ENCODE peak calls at places on chromosomes 7 and 10, in eight cellular contexts. One of them, this sample, is unnamed.

GRCh38 chr10:1737222-1738061 is at the start of gene ADARB2:
- DNase-seq in kidney tubule cell: peak
- DNase-seq in effector memory CD8-positive, alpha-beta T cell: no peak
- DNase-seq in cardiac muscle cell: peak
- DNase-seq in stimulated activated CD4-positive, alpha-beta T cell treated with anti-CD3 and anti-CD28 coated beads, Interleukin-12 subunit alpha, Interleukin-12 subunit beta, amount 100 ng/mL, for 4 hours: peak
- DNase-seq in activated effector memory CD4-positive, alpha-beta T cell treated with Interleukin-2 at 50 U/mL for 16 hours: no peak
- DNase-seq in germinal center: no peak
- DNase-seq in activated CD4-positive, alpha-beta T cell treated with anti-CD3 and anti-CD28 coated beads for 48 hours: peak
- DNase-seq in this sample: peak

GRCh38 chr7:137097111-137097510 is 228.7 kb downstream of the CHRM2 start:
- DNase-seq in kidney tubule cell: no peak
- DNase-seq in effector memory CD8-positive, alpha-beta T cell: no peak
- DNase-seq in cardiac muscle cell: no peak
- DNase-seq in stimulated activated CD4-positive, alpha-beta T cell treated with anti-CD3 and anti-CD28 coated beads, Interleukin-12 subunit alpha, Interleukin-12 subunit beta, amount 100 ng/mL, for 4 hours: no peak
- DNase-seq in activated effector memory CD4-positive, alpha-beta T cell treated with Interleukin-2 at 50 U/mL for 16 hours: no peak
- DNase-seq in germinal center: no peak
- DNase-seq in activated CD4-positive, alpha-beta T cell treated with anti-CD3 and anti-CD28 coated beads for 48 hours: no peak
- DNase-seq in this sample: no peak

GRCh38 chr7:38600746-38601145 is 30.4 kb downstream of the AMPH start:
- DNase-seq in kidney tubule cell: peak
- DNase-seq in effector memory CD8-positive, alpha-beta T cell: no peak
- DNase-seq in cardiac muscle cell: no peak
- DNase-seq in stimulated activated CD4-positive, alpha-beta T cell treated with anti-CD3 and anti-CD28 coated beads, Interleukin-12 subunit alpha, Interleukin-12 subunit beta, amount 100 ng/mL, for 4 hours: no peak
- DNase-seq in activated effector memory CD4-positive, alpha-beta T cell treated with Interleukin-2 at 50 U/mL for 16 hours: no peak
- DNase-seq in germinal center: no peak
- DNase-seq in activated CD4-positive, alpha-beta T cell treated with anti-CD3 and anti-CD28 coated beads for 48 hours: no peak
- DNase-seq in this sample: no peak

GRCh38 chr7:89023146-89023545 is 227.6 kb upstream of the TEX47 start:
- DNase-seq in kidney tubule cell: no peak
- DNase-seq in effector memory CD8-positive, alpha-beta T cell: no peak
- DNase-seq in cardiac muscle cell: no peak
- DNase-seq in stimulated activated CD4-positive, alpha-beta T cell treated with anti-CD3 and anti-CD28 coated beads, Interleukin-12 subunit alpha, Interleukin-12 subunit beta, amount 100 ng/mL, for 4 hours: no peak
- DNase-seq in activated effector memory CD4-positive, alpha-beta T cell treated with Interleukin-2 at 50 U/mL for 16 hours: no peak
- DNase-seq in germinal center: no peak
- DNase-seq in activated CD4-positive, alpha-beta T cell treated with anti-CD3 and anti-CD28 coated beads for 48 hours: no peak
- DNase-seq in this sample: no peak

GRCh38 chr7:100053201-100053600 is 3.6 kb downstream of the ZSCAN21 start:
- DNase-seq in kidney tubule cell: peak
- DNase-seq in effector memory CD8-positive, alpha-beta T cell: no peak
- DNase-seq in cardiac muscle cell: peak
- DNase-seq in stimulated activated CD4-positive, alpha-beta T cell treated with anti-CD3 and anti-CD28 coated beads, Interleukin-12 subunit alpha, Interleukin-12 subunit beta, amount 100 ng/mL, for 4 hours: no peak
- DNase-seq in activated effector memory CD4-positive, alpha-beta T cell treated with Interleukin-2 at 50 U/mL for 16 hours: no peak
- DNase-seq in germinal center: peak
- DNase-seq in activated CD4-positive, alpha-beta T cell treated with anti-CD3 and anti-CD28 coated beads for 48 hours: peak
- DNase-seq in this sample: peak

GRCh38 chr7:3805151-3805550 is 504.1 kb downstream of the SDK1 start:
- DNase-seq in kidney tubule cell: peak
- DNase-seq in effector memory CD8-positive, alpha-beta T cell: no peak
- DNase-seq in cardiac muscle cell: no peak
- DNase-seq in stimulated activated CD4-positive, alpha-beta T cell treated with anti-CD3 and anti-CD28 coated beads, Interleukin-12 subunit alpha, Interleukin-12 subunit beta, amount 100 ng/mL, for 4 hours: no peak
- DNase-seq in activated effector memory CD4-positive, alpha-beta T cell treated with Interleukin-2 at 50 U/mL for 16 hours: no peak
- DNase-seq in germinal center: no peak
- DNase-seq in activated CD4-positive, alpha-beta T cell treated with anti-CD3 and anti-CD28 coated beads for 48 hours: no peak
- DNase-seq in this sample: no peak

GRCh38 chr7:12196386-12196785 is 14.7 kb upstream of the TMEM106B start:
- DNase-seq in kidney tubule cell: no peak
- DNase-seq in effector memory CD8-positive, alpha-beta T cell: no peak
- DNase-seq in cardiac muscle cell: no peak
- DNase-seq in stimulated activated CD4-positive, alpha-beta T cell treated with anti-CD3 and anti-CD28 coated beads, Interleukin-12 subunit alpha, Interleukin-12 subunit beta, amount 100 ng/mL, for 4 hours: no peak
- DNase-seq in activated effector memory CD4-positive, alpha-beta T cell treated with Interleukin-2 at 50 U/mL for 16 hours: no peak
- DNase-seq in germinal center: no peak
- DNase-seq in activated CD4-positive, alpha-beta T cell treated with anti-CD3 and anti-CD28 coated beads for 48 hours: no peak
- DNase-seq in this sample: no peak

GRCh38 chr10:123150229-123150985 is 2.5 kb downstream of the HMX2 start:
- DNase-seq in kidney tubule cell: no peak
- DNase-seq in effector memory CD8-positive, alpha-beta T cell: no peak
- DNase-seq in cardiac muscle cell: no peak
- DNase-seq in stimulated activated CD4-positive, alpha-beta T cell treated with anti-CD3 and anti-CD28 coated beads, Interleukin-12 subunit alpha, Interleukin-12 subunit beta, amount 100 ng/mL, for 4 hours: no peak
- DNase-seq in activated effector memory CD4-positive, alpha-beta T cell treated with Interleukin-2 at 50 U/mL for 16 hours: no peak
- DNase-seq in germinal center: no peak
- DNase-seq in activated CD4-positive, alpha-beta T cell treated with anti-CD3 and anti-CD28 coated beads for 48 hours: peak
- DNase-seq in this sample: peak

GRCh38 chr10:971150-971542 is 17.1 kb upstream of the GTPBP4 start:
- DNase-seq in kidney tubule cell: peak
- DNase-seq in effector memory CD8-positive, alpha-beta T cell: no peak
- DNase-seq in cardiac muscle cell: no peak
- DNase-seq in stimulated activated CD4-positive, alpha-beta T cell treated with anti-CD3 and anti-CD28 coated beads, Interleukin-12 subunit alpha, Interleukin-12 subunit beta, amount 100 ng/mL, for 4 hours: no peak
- DNase-seq in activated effector memory CD4-positive, alpha-beta T cell treated with Interleukin-2 at 50 U/mL for 16 hours: no peak
- DNase-seq in germinal center: no peak
- DNase-seq in activated CD4-positive, alpha-beta T cell treated with anti-CD3 and anti-CD28 coated beads for 48 hours: no peak
- DNase-seq in this sample: no peak

GRCh38 chr10:76811430-76811829 is 826.2 kb downstream of the KCNMA1 start:
- DNase-seq in kidney tubule cell: no peak
- DNase-seq in effector memory CD8-positive, alpha-beta T cell: no peak
- DNase-seq in cardiac muscle cell: no peak
- DNase-seq in stimulated activated CD4-positive, alpha-beta T cell treated with anti-CD3 and anti-CD28 coated beads, Interleukin-12 subunit alpha, Interleukin-12 subunit beta, amount 100 ng/mL, for 4 hours: no peak
- DNase-seq in activated effector memory CD4-positive, alpha-beta T cell treated with Interleukin-2 at 50 U/mL for 16 hours: no peak
- DNase-seq in germinal center: no peak
- DNase-seq in activated CD4-positive, alpha-beta T cell treated with anti-CD3 and anti-CD28 coated beads for 48 hours: no peak
- DNase-seq in this sample: no peak

GRCh38 chr10:5567477-5567876 is 42.7 kb downstream of the CALML3 start:
- DNase-seq in kidney tubule cell: no peak
- DNase-seq in effector memory CD8-positive, alpha-beta T cell: no peak
- DNase-seq in cardiac muscle cell: no peak
- DNase-seq in stimulated activated CD4-positive, alpha-beta T cell treated with anti-CD3 and anti-CD28 coated beads, Interleukin-12 subunit alpha, Interleukin-12 subunit beta, amount 100 ng/mL, for 4 hours: no peak
- DNase-seq in activated effector memory CD4-positive, alpha-beta T cell treated with Interleukin-2 at 50 U/mL for 16 hours: no peak
- DNase-seq in germinal center: no peak
- DNase-seq in activated CD4-positive, alpha-beta T cell treated with anti-CD3 and anti-CD28 coated beads for 48 hours: no peak
- DNase-seq in this sample: no peak

GRCh38 chr7:137904826-137905225 is 58.1 kb upstream of the DGKI start:
- DNase-seq in kidney tubule cell: no peak
- DNase-seq in effector memory CD8-positive, alpha-beta T cell: no peak
- DNase-seq in cardiac muscle cell: peak
- DNase-seq in stimulated activated CD4-positive, alpha-beta T cell treated with anti-CD3 and anti-CD28 coated beads, Interleukin-12 subunit alpha, Interleukin-12 subunit beta, amount 100 ng/mL, for 4 hours: no peak
- DNase-seq in activated effector memory CD4-positive, alpha-beta T cell treated with Interleukin-2 at 50 U/mL for 16 hours: no peak
- DNase-seq in germinal center: no peak
- DNase-seq in activated CD4-positive, alpha-beta T cell treated with anti-CD3 and anti-CD28 coated beads for 48 hours: no peak
- DNase-seq in this sample: no peak

GRCh38 chr10:88913157-88913556 is 33.1 kb downstream of the STAMBPL1 start:
- DNase-seq in kidney tubule cell: no peak
- DNase-seq in effector memory CD8-positive, alpha-beta T cell: no peak
- DNase-seq in cardiac muscle cell: no peak
- DNase-seq in stimulated activated CD4-positive, alpha-beta T cell treated with anti-CD3 and anti-CD28 coated beads, Interleukin-12 subunit alpha, Interleukin-12 subunit beta, amount 100 ng/mL, for 4 hours: no peak
- DNase-seq in activated effector memory CD4-positive, alpha-beta T cell treated with Interleukin-2 at 50 U/mL for 16 hours: no peak
- DNase-seq in germinal center: no peak
- DNase-seq in activated CD4-positive, alpha-beta T cell treated with anti-CD3 and anti-CD28 coated beads for 48 hours: no peak
- DNase-seq in this sample: no peak

GRCh38 chr10:8233832-8234259 is 179.4 kb downstream of the GATA3 start:
- DNase-seq in kidney tubule cell: no peak
- DNase-seq in effector memory CD8-positive, alpha-beta T cell: no peak
- DNase-seq in cardiac muscle cell: no peak
- DNase-seq in stimulated activated CD4-positive, alpha-beta T cell treated with anti-CD3 and anti-CD28 coated beads, Interleukin-12 subunit alpha, Interleukin-12 subunit beta, amount 100 ng/mL, for 4 hours: no peak
- DNase-seq in activated effector memory CD4-positive, alpha-beta T cell treated with Interleukin-2 at 50 U/mL for 16 hours: no peak
- DNase-seq in germinal center: no peak
- DNase-seq in activated CD4-positive, alpha-beta T cell treated with anti-CD3 and anti-CD28 coated beads for 48 hours: no peak
- DNase-seq in this sample: no peak

GRCh38 chr7:82527831-82528230 is 84.3 kb upstream of the CACNA2D1 start:
- DNase-seq in kidney tubule cell: peak
- DNase-seq in effector memory CD8-positive, alpha-beta T cell: no peak
- DNase-seq in cardiac muscle cell: no peak
- DNase-seq in stimulated activated CD4-positive, alpha-beta T cell treated with anti-CD3 and anti-CD28 coated beads, Interleukin-12 subunit alpha, Interleukin-12 subunit beta, amount 100 ng/mL, for 4 hours: no peak
- DNase-seq in activated effector memory CD4-positive, alpha-beta T cell treated with Interleukin-2 at 50 U/mL for 16 hours: no peak
- DNase-seq in germinal center: no peak
- DNase-seq in activated CD4-positive, alpha-beta T cell treated with anti-CD3 and anti-CD28 coated beads for 48 hours: no peak
- DNase-seq in this sample: no peak

GRCh38 chr7:151876112-151876898 is 610 bp downstream of the PRKAG2 start:
- DNase-seq in kidney tubule cell: peak
- DNase-seq in effector memory CD8-positive, alpha-beta T cell: peak
- DNase-seq in cardiac muscle cell: peak
- DNase-seq in stimulated activated CD4-positive, alpha-beta T cell treated with anti-CD3 and anti-CD28 coated beads, Interleukin-12 subunit alpha, Interleukin-12 subunit beta, amount 100 ng/mL, for 4 hours: peak
- DNase-seq in activated effector memory CD4-positive, alpha-beta T cell treated with Interleukin-2 at 50 U/mL for 16 hours: peak
- DNase-seq in germinal center: peak
- DNase-seq in activated CD4-positive, alpha-beta T cell treated with anti-CD3 and anti-CD28 coated beads for 48 hours: peak
- DNase-seq in this sample: peak

GRCh38 chr10:91909178-91909677 is at the start of gene FGFBP3:
- DNase-seq in kidney tubule cell: peak
- DNase-seq in effector memory CD8-positive, alpha-beta T cell: no peak
- DNase-seq in cardiac muscle cell: peak
- DNase-seq in stimulated activated CD4-positive, alpha-beta T cell treated with anti-CD3 and anti-CD28 coated beads, Interleukin-12 subunit alpha, Interleukin-12 subunit beta, amount 100 ng/mL, for 4 hours: peak
- DNase-seq in activated effector memory CD4-positive, alpha-beta T cell treated with Interleukin-2 at 50 U/mL for 16 hours: peak
- DNase-seq in germinal center: no peak
- DNase-seq in activated CD4-positive, alpha-beta T cell treated with anti-CD3 and anti-CD28 coated beads for 48 hours: peak
- DNase-seq in this sample: peak

GRCh38 chr10:50596456-50596855 is 27.3 kb downstream of the SGMS1 start:
- DNase-seq in kidney tubule cell: no peak
- DNase-seq in effector memory CD8-positive, alpha-beta T cell: no peak
- DNase-seq in cardiac muscle cell: no peak
- DNase-seq in stimulated activated CD4-positive, alpha-beta T cell treated with anti-CD3 and anti-CD28 coated beads, Interleukin-12 subunit alpha, Interleukin-12 subunit beta, amount 100 ng/mL, for 4 hours: no peak
- DNase-seq in activated effector memory CD4-positive, alpha-beta T cell treated with Interleukin-2 at 50 U/mL for 16 hours: no peak
- DNase-seq in germinal center: no peak
- DNase-seq in activated CD4-positive, alpha-beta T cell treated with anti-CD3 and anti-CD28 coated beads for 48 hours: no peak
- DNase-seq in this sample: no peak

GRCh38 chr10:9602930-9603459 is 1414.7 kb upstream of the CELF2 start:
- DNase-seq in kidney tubule cell: no peak
- DNase-seq in effector memory CD8-positive, alpha-beta T cell: no peak
- DNase-seq in cardiac muscle cell: no peak
- DNase-seq in stimulated activated CD4-positive, alpha-beta T cell treated with anti-CD3 and anti-CD28 coated beads, Interleukin-12 subunit alpha, Interleukin-12 subunit beta, amount 100 ng/mL, for 4 hours: no peak
- DNase-seq in activated effector memory CD4-positive, alpha-beta T cell treated with Interleukin-2 at 50 U/mL for 16 hours: no peak
- DNase-seq in germinal center: no peak
- DNase-seq in activated CD4-positive, alpha-beta T cell treated with anti-CD3 and anti-CD28 coated beads for 48 hours: no peak
- DNase-seq in this sample: no peak

GRCh38 chr10:101041252-101041761 is 10.3 kb downstream of the SFXN3 start:
- DNase-seq in kidney tubule cell: peak
- DNase-seq in effector memory CD8-positive, alpha-beta T cell: peak
- DNase-seq in cardiac muscle cell: peak
- DNase-seq in stimulated activated CD4-positive, alpha-beta T cell treated with anti-CD3 and anti-CD28 coated beads, Interleukin-12 subunit alpha, Interleukin-12 subunit beta, amount 100 ng/mL, for 4 hours: peak
- DNase-seq in activated effector memory CD4-positive, alpha-beta T cell treated with Interleukin-2 at 50 U/mL for 16 hours: peak
- DNase-seq in germinal center: peak
- DNase-seq in activated CD4-positive, alpha-beta T cell treated with anti-CD3 and anti-CD28 coated beads for 48 hours: peak
- DNase-seq in this sample: peak

GRCh38 chr10:55098452-55098851 is 297.4 kb upstream of the PCDH15 start:
- DNase-seq in kidney tubule cell: no peak
- DNase-seq in effector memory CD8-positive, alpha-beta T cell: no peak
- DNase-seq in cardiac muscle cell: no peak
- DNase-seq in stimulated activated CD4-positive, alpha-beta T cell treated with anti-CD3 and anti-CD28 coated beads, Interleukin-12 subunit alpha, Interleukin-12 subunit beta, amount 100 ng/mL, for 4 hours: no peak
- DNase-seq in activated effector memory CD4-positive, alpha-beta T cell treated with Interleukin-2 at 50 U/mL for 16 hours: no peak
- DNase-seq in germinal center: no peak
- DNase-seq in activated CD4-positive, alpha-beta T cell treated with anti-CD3 and anti-CD28 coated beads for 48 hours: no peak
- DNase-seq in this sample: no peak

GRCh38 chr10:6565588-6565987 is 14.5 kb downstream of the PRKCQ start:
- DNase-seq in kidney tubule cell: no peak
- DNase-seq in effector memory CD8-positive, alpha-beta T cell: no peak
- DNase-seq in cardiac muscle cell: no peak
- DNase-seq in stimulated activated CD4-positive, alpha-beta T cell treated with anti-CD3 and anti-CD28 coated beads, Interleukin-12 subunit alpha, Interleukin-12 subunit beta, amount 100 ng/mL, for 4 hours: no peak
- DNase-seq in activated effector memory CD4-positive, alpha-beta T cell treated with Interleukin-2 at 50 U/mL for 16 hours: no peak
- DNase-seq in germinal center: no peak
- DNase-seq in activated CD4-positive, alpha-beta T cell treated with anti-CD3 and anti-CD28 coated beads for 48 hours: no peak
- DNase-seq in this sample: no peak

GRCh38 chr10:26378763-26379361 is 59.3 kb upstream of the APBB1IP start:
- DNase-seq in kidney tubule cell: no peak
- DNase-seq in effector memory CD8-positive, alpha-beta T cell: no peak
- DNase-seq in cardiac muscle cell: no peak
- DNase-seq in stimulated activated CD4-positive, alpha-beta T cell treated with anti-CD3 and anti-CD28 coated beads, Interleukin-12 subunit alpha, Interleukin-12 subunit beta, amount 100 ng/mL, for 4 hours: no peak
- DNase-seq in activated effector memory CD4-positive, alpha-beta T cell treated with Interleukin-2 at 50 U/mL for 16 hours: no peak
- DNase-seq in germinal center: no peak
- DNase-seq in activated CD4-positive, alpha-beta T cell treated with anti-CD3 and anti-CD28 coated beads for 48 hours: no peak
- DNase-seq in this sample: no peak

GRCh38 chr7:101696-102376 is 90.5 kb upstream of the FAM20C start:
- DNase-seq in kidney tubule cell: peak
- DNase-seq in effector memory CD8-positive, alpha-beta T cell: no peak
- DNase-seq in cardiac muscle cell: no peak
- DNase-seq in stimulated activated CD4-positive, alpha-beta T cell treated with anti-CD3 and anti-CD28 coated beads, Interleukin-12 subunit alpha, Interleukin-12 subunit beta, amount 100 ng/mL, for 4 hours: no peak
- DNase-seq in activated effector memory CD4-positive, alpha-beta T cell treated with Interleukin-2 at 50 U/mL for 16 hours: no peak
- DNase-seq in germinal center: no peak
- DNase-seq in activated CD4-positive, alpha-beta T cell treated with anti-CD3 and anti-CD28 coated beads for 48 hours: no peak
- DNase-seq in this sample: no peak

GRCh38 chr7:107955394-107955793 is 47.6 kb downstream of the LAMB1 start:
- DNase-seq in kidney tubule cell: no peak
- DNase-seq in effector memory CD8-positive, alpha-beta T cell: no peak
- DNase-seq in cardiac muscle cell: no peak
- DNase-seq in stimulated activated CD4-positive, alpha-beta T cell treated with anti-CD3 and anti-CD28 coated beads, Interleukin-12 subunit alpha, Interleukin-12 subunit beta, amount 100 ng/mL, for 4 hours: no peak
- DNase-seq in activated effector memory CD4-positive, alpha-beta T cell treated with Interleukin-2 at 50 U/mL for 16 hours: no peak
- DNase-seq in germinal center: no peak
- DNase-seq in activated CD4-positive, alpha-beta T cell treated with anti-CD3 and anti-CD28 coated beads for 48 hours: no peak
- DNase-seq in this sample: no peak

GRCh38 chr10:35925511-35925910 is 283.4 kb upstream of the FZD8 start:
- DNase-seq in kidney tubule cell: peak
- DNase-seq in effector memory CD8-positive, alpha-beta T cell: no peak
- DNase-seq in cardiac muscle cell: no peak
- DNase-seq in stimulated activated CD4-positive, alpha-beta T cell treated with anti-CD3 and anti-CD28 coated beads, Interleukin-12 subunit alpha, Interleukin-12 subunit beta, amount 100 ng/mL, for 4 hours: no peak
- DNase-seq in activated effector memory CD4-positive, alpha-beta T cell treated with Interleukin-2 at 50 U/mL for 16 hours: no peak
- DNase-seq in germinal center: no peak
- DNase-seq in activated CD4-positive, alpha-beta T cell treated with anti-CD3 and anti-CD28 coated beads for 48 hours: no peak
- DNase-seq in this sample: no peak

GRCh38 chr7:105209870-105210269 is 178.9 kb downstream of the SRPK2 start:
- DNase-seq in kidney tubule cell: no peak
- DNase-seq in effector memory CD8-positive, alpha-beta T cell: no peak
- DNase-seq in cardiac muscle cell: no peak
- DNase-seq in stimulated activated CD4-positive, alpha-beta T cell treated with anti-CD3 and anti-CD28 coated beads, Interleukin-12 subunit alpha, Interleukin-12 subunit beta, amount 100 ng/mL, for 4 hours: no peak
- DNase-seq in activated effector memory CD4-positive, alpha-beta T cell treated with Interleukin-2 at 50 U/mL for 16 hours: no peak
- DNase-seq in germinal center: no peak
- DNase-seq in activated CD4-positive, alpha-beta T cell treated with anti-CD3 and anti-CD28 coated beads for 48 hours: no peak
- DNase-seq in this sample: no peak

GRCh38 chr7:2645274-2645868 is 13.6 kb downstream of the TTYH3 start:
- DNase-seq in kidney tubule cell: no peak
- DNase-seq in effector memory CD8-positive, alpha-beta T cell: peak
- DNase-seq in cardiac muscle cell: no peak
- DNase-seq in stimulated activated CD4-positive, alpha-beta T cell treated with anti-CD3 and anti-CD28 coated beads, Interleukin-12 subunit alpha, Interleukin-12 subunit beta, amount 100 ng/mL, for 4 hours: no peak
- DNase-seq in activated effector memory CD4-positive, alpha-beta T cell treated with Interleukin-2 at 50 U/mL for 16 hours: no peak
- DNase-seq in germinal center: no peak
- DNase-seq in activated CD4-positive, alpha-beta T cell treated with anti-CD3 and anti-CD28 coated beads for 48 hours: peak
- DNase-seq in this sample: no peak

GRCh38 chr10:85008493-85009181 is 680.2 kb downstream of the CCSER2 start:
- DNase-seq in kidney tubule cell: peak
- DNase-seq in effector memory CD8-positive, alpha-beta T cell: no peak
- DNase-seq in cardiac muscle cell: no peak
- DNase-seq in stimulated activated CD4-positive, alpha-beta T cell treated with anti-CD3 and anti-CD28 coated beads, Interleukin-12 subunit alpha, Interleukin-12 subunit beta, amount 100 ng/mL, for 4 hours: no peak
- DNase-seq in activated effector memory CD4-positive, alpha-beta T cell treated with Interleukin-2 at 50 U/mL for 16 hours: no peak
- DNase-seq in germinal center: no peak
- DNase-seq in activated CD4-positive, alpha-beta T cell treated with anti-CD3 and anti-CD28 coated beads for 48 hours: no peak
- DNase-seq in this sample: no peak

GRCh38 chr10:130756651-130757050 is 554.9 kb downstream of the TCERG1L start:
- DNase-seq in kidney tubule cell: no peak
- DNase-seq in effector memory CD8-positive, alpha-beta T cell: no peak
- DNase-seq in cardiac muscle cell: no peak
- DNase-seq in stimulated activated CD4-positive, alpha-beta T cell treated with anti-CD3 and anti-CD28 coated beads, Interleukin-12 subunit alpha, Interleukin-12 subunit beta, amount 100 ng/mL, for 4 hours: no peak
- DNase-seq in activated effector memory CD4-positive, alpha-beta T cell treated with Interleukin-2 at 50 U/mL for 16 hours: no peak
- DNase-seq in germinal center: no peak
- DNase-seq in activated CD4-positive, alpha-beta T cell treated with anti-CD3 and anti-CD28 coated beads for 48 hours: no peak
- DNase-seq in this sample: no peak

GRCh38 chr10:30813872-30814471 is 184.4 kb upstream of the LYZL2 start:
- DNase-seq in kidney tubule cell: peak
- DNase-seq in effector memory CD8-positive, alpha-beta T cell: no peak
- DNase-seq in cardiac muscle cell: no peak
- DNase-seq in stimulated activated CD4-positive, alpha-beta T cell treated with anti-CD3 and anti-CD28 coated beads, Interleukin-12 subunit alpha, Interleukin-12 subunit beta, amount 100 ng/mL, for 4 hours: no peak
- DNase-seq in activated effector memory CD4-positive, alpha-beta T cell treated with Interleukin-2 at 50 U/mL for 16 hours: no peak
- DNase-seq in germinal center: no peak
- DNase-seq in activated CD4-positive, alpha-beta T cell treated with anti-CD3 and anti-CD28 coated beads for 48 hours: no peak
- DNase-seq in this sample: no peak

GRCh38 chr10:48282829-48283228 is 8.3 kb upstream of the FRMPD2 start:
- DNase-seq in kidney tubule cell: peak
- DNase-seq in effector memory CD8-positive, alpha-beta T cell: no peak
- DNase-seq in cardiac muscle cell: no peak
- DNase-seq in stimulated activated CD4-positive, alpha-beta T cell treated with anti-CD3 and anti-CD28 coated beads, Interleukin-12 subunit alpha, Interleukin-12 subunit beta, amount 100 ng/mL, for 4 hours: no peak
- DNase-seq in activated effector memory CD4-positive, alpha-beta T cell treated with Interleukin-2 at 50 U/mL for 16 hours: no peak
- DNase-seq in germinal center: no peak
- DNase-seq in activated CD4-positive, alpha-beta T cell treated with anti-CD3 and anti-CD28 coated beads for 48 hours: no peak
- DNase-seq in this sample: no peak

GRCh38 chr7:23472046-23472445 is 1.8 kb upstream of the IGF2BP3 start:
- DNase-seq in kidney tubule cell: no peak
- DNase-seq in effector memory CD8-positive, alpha-beta T cell: no peak
- DNase-seq in cardiac muscle cell: no peak
- DNase-seq in stimulated activated CD4-positive, alpha-beta T cell treated with anti-CD3 and anti-CD28 coated beads, Interleukin-12 subunit alpha, Interleukin-12 subunit beta, amount 100 ng/mL, for 4 hours: no peak
- DNase-seq in activated effector memory CD4-positive, alpha-beta T cell treated with Interleukin-2 at 50 U/mL for 16 hours: no peak
- DNase-seq in germinal center: no peak
- DNase-seq in activated CD4-positive, alpha-beta T cell treated with anti-CD3 and anti-CD28 coated beads for 48 hours: no peak
- DNase-seq in this sample: no peak

GRCh38 chr7:106313456-106313891 is 28.7 kb upstream of the NAMPT start:
- DNase-seq in kidney tubule cell: peak
- DNase-seq in effector memory CD8-positive, alpha-beta T cell: no peak
- DNase-seq in cardiac muscle cell: no peak
- DNase-seq in stimulated activated CD4-positive, alpha-beta T cell treated with anti-CD3 and anti-CD28 coated beads, Interleukin-12 subunit alpha, Interleukin-12 subunit beta, amount 100 ng/mL, for 4 hours: no peak
- DNase-seq in activated effector memory CD4-positive, alpha-beta T cell treated with Interleukin-2 at 50 U/mL for 16 hours: no peak
- DNase-seq in germinal center: no peak
- DNase-seq in activated CD4-positive, alpha-beta T cell treated with anti-CD3 and anti-CD28 coated beads for 48 hours: no peak
- DNase-seq in this sample: no peak

This sample was measured in neural progenitor cell.